ENCODE peak calls at places on chromosome 20, in nine cellular contexts. One of them, this sample, is unnamed.

GRCh38 chr20:20761302-20761701 is 48.9 kb upstream of the RALGAPA2 start:
- DNase-seq in fibroblast of villous mesenchyme: no peak
- DNase-seq in sigmoid colon: no peak
- DNase-seq in mucosa of descending colon: no peak
- DNase-seq in fibroblast of the aortic adventitia: no peak
- DNase-seq in hepatocyte: no peak
- DNase-seq in tibial nerve: no peak
- DNase-seq in left lung: no peak
- DNase-seq in astrocyte of the spinal cord: no peak
- DNase-seq in this sample: no peak

GRCh38 chr20:57819291-57819690 is 109.5 kb upstream of the PMEPA1 start:
- DNase-seq in sigmoid colon: no peak
- DNase-seq in mucosa of descending colon: no peak
- DNase-seq in hepatocyte: no peak
- DNase-seq in tibial nerve: no peak
- DNase-seq in left lung: peak; percentile 64
- DNase-seq in fibroblast of villous mesenchyme: no peak
- DNase-seq in astrocyte of the spinal cord: no peak
- DNase-seq in fibroblast of the aortic adventitia: no peak
- DNase-seq in this sample: no peak

GRCh38 chr20:21554985-21555384 is 41.1 kb upstream of the NKX2-2 start:
- DNase-seq in hepatocyte: no peak
- DNase-seq in sigmoid colon: no peak
- DNase-seq in fibroblast of villous mesenchyme: no peak
- DNase-seq in mucosa of descending colon: no peak
- DNase-seq in left lung: no peak
- DNase-seq in fibroblast of the aortic adventitia: no peak
- DNase-seq in astrocyte of the spinal cord: no peak
- DNase-seq in tibial nerve: no peak
- DNase-seq in this sample: no peak

GRCh38 chr20:30595698-30596097 is 661.8 kb upstream of the DEFB115 start:
- DNase-seq in sigmoid colon: no peak
- DNase-seq in hepatocyte: no peak
- DNase-seq in tibial nerve: no peak
- DNase-seq in astrocyte of the spinal cord: no peak
- DNase-seq in left lung: no peak
- DNase-seq in fibroblast of the aortic adventitia: no peak
- DNase-seq in fibroblast of villous mesenchyme: no peak
- DNase-seq in mucosa of descending colon: no peak
- DNase-seq in this sample: no peak

GRCh38 chr20:48049631-48050030 is 264.4 kb upstream of the SULF2 start:
- DNase-seq in fibroblast of the aortic adventitia: no peak
- DNase-seq in hepatocyte: no peak
- DNase-seq in mucosa of descending colon: no peak
- DNase-seq in fibroblast of villous mesenchyme: no peak
- DNase-seq in astrocyte of the spinal cord: no peak
- DNase-seq in left lung: no peak
- DNase-seq in sigmoid colon: no peak
- DNase-seq in tibial nerve: no peak
- DNase-seq in this sample: no peak

GRCh38 chr20:44029848-44030230 is 115.2 kb downstream of the TOX2 start:
- DNase-seq in left lung: no peak
- DNase-seq in fibroblast of the aortic adventitia: no peak
- DNase-seq in hepatocyte: no peak
- DNase-seq in tibial nerve: no peak
- DNase-seq in sigmoid colon: no peak
- DNase-seq in mucosa of descending colon: no peak
- DNase-seq in astrocyte of the spinal cord: no peak
- DNase-seq in fibroblast of villous mesenchyme: no peak
- DNase-seq in this sample: no peak

GRCh38 chr20:46311039-46311650 is 2.8 kb upstream of the CDH22 start:
- DNase-seq in mucosa of descending colon: no peak
- DNase-seq in astrocyte of the spinal cord: no peak
- DNase-seq in tibial nerve: no peak
- DNase-seq in left lung: no peak
- DNase-seq in fibroblast of villous mesenchyme: no peak
- DNase-seq in fibroblast of the aortic adventitia: no peak
- DNase-seq in sigmoid colon: no peak
- DNase-seq in hepatocyte: no peak
- DNase-seq in this sample: no peak

GRCh38 chr20:37816003-37816402 is 86.9 kb upstream of the VSTM2L start:
- DNase-seq in fibroblast of villous mesenchyme: no peak
- DNase-seq in mucosa of descending colon: no peak
- DNase-seq in sigmoid colon: no peak
- DNase-seq in tibial nerve: no peak
- DNase-seq in left lung: no peak
- DNase-seq in hepatocyte: no peak
- DNase-seq in astrocyte of the spinal cord: no peak
- DNase-seq in fibroblast of the aortic adventitia: no peak
- DNase-seq in this sample: no peak

GRCh38 chr20:35497780-35498189 is 31.7 kb downstream of the C20orf173 start:
- DNase-seq in tibial nerve: peak; percentile 46
- DNase-seq in sigmoid colon: peak; percentile 94
- DNase-seq in mucosa of descending colon: peak; percentile 13
- DNase-seq in fibroblast of the aortic adventitia: peak; percentile 80
- DNase-seq in astrocyte of the spinal cord: no peak
- DNase-seq in left lung: no peak
- DNase-seq in hepatocyte: no peak
- DNase-seq in fibroblast of villous mesenchyme: no peak
- DNase-seq in this sample: no peak

GRCh38 chr20:32872266-32872665 is 13.5 kb downstream of the EFCAB8 start:
- DNase-seq in astrocyte of the spinal cord: no peak
- DNase-seq in sigmoid colon: peak; percentile 37
- DNase-seq in tibial nerve: no peak
- DNase-seq in hepatocyte: no peak
- DNase-seq in left lung: no peak
- DNase-seq in fibroblast of the aortic adventitia: no peak
- DNase-seq in mucosa of descending colon: no peak
- DNase-seq in fibroblast of villous mesenchyme: no peak
- DNase-seq in this sample: no peak

GRCh38 chr20:11178946-11179654 is 505.3 kb upstream of the JAG1 start:
- DNase-seq in fibroblast of villous mesenchyme: no peak
- DNase-seq in hepatocyte: no peak
- DNase-seq in astrocyte of the spinal cord: peak; percentile 78
- DNase-seq in fibroblast of the aortic adventitia: peak; percentile 62
- DNase-seq in mucosa of descending colon: no peak
- DNase-seq in sigmoid colon: no peak
- DNase-seq in left lung: no peak
- DNase-seq in tibial nerve: no peak
- DNase-seq in this sample: no peak
- TF ChIP-seq CTCF in fibroblast of villous mesenchyme: no peak
- TF ChIP-seq CTCF in hepatocyte: no peak
- TF ChIP-seq CTCF in astrocyte of the spinal cord: no peak
- TF ChIP-seq CTCF in fibroblast of the aortic adventitia: no peak
- TF ChIP-seq CTCF in mucosa of descending colon: no peak
- TF ChIP-seq CTCF in sigmoid colon: no peak
- TF ChIP-seq CTCF in left lung: no peak
- TF ChIP-seq CTCF in tibial nerve: no peak
- TF ChIP-seq CTCF in this sample: no peak

DNA sequence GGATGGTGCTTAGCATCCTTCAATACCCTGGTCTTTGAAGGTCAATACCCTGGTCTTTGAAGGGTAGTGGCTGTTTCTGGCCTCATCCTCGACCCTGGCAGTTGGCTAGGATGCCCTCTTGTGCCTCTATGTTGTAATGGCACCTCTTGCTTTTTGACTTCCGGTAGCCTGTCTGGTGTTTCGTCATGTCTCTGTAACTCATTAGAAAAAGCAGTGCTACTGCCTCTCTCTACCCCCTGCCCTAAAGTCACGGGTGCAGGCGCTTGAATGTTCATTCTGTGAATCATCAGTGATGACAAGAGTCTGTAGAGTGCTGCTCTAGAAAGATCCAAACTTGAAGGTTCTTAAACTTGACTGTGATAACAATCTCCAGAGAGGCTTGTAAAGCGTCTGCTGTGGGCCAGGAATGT is 28.3 kb downstream of the RSPO4 start:
- DNase-seq in sigmoid colon: no peak
- DNase-seq in fibroblast of villous mesenchyme: peak; percentile 67
- DNase-seq in fibroblast of the aortic adventitia: peak; percentile 35
- DNase-seq in astrocyte of the spinal cord: peak; percentile 1
- DNase-seq in left lung: no peak
- DNase-seq in hepatocyte: peak; percentile 62
- DNase-seq in mucosa of descending colon: peak; percentile 35
- DNase-seq in tibial nerve: no peak
- DNase-seq in this sample: no peak
- TF ChIP-seq CTCF in sigmoid colon: no peak
- TF ChIP-seq CTCF in fibroblast of villous mesenchyme: peak; percentile 45
- TF ChIP-seq CTCF in fibroblast of the aortic adventitia: peak; percentile 33
- TF ChIP-seq CTCF in astrocyte of the spinal cord: peak; percentile 6
- TF ChIP-seq CTCF in left lung: peak; percentile 31
- TF ChIP-seq CTCF in hepatocyte: peak; percentile 38
- TF ChIP-seq CTCF in mucosa of descending colon: no peak
- TF ChIP-seq CTCF in tibial nerve: no peak
- TF ChIP-seq CTCF in this sample: no peak

GRCh38 chr20:63896136-63896890 is 1.4 kb downstream of the DNAJC5 start:
- DNase-seq in fibroblast of the aortic adventitia: peak; percentile 21
- DNase-seq in fibroblast of villous mesenchyme: peak; percentile 46
- DNase-seq in tibial nerve: peak; percentile 37
- DNase-seq in mucosa of descending colon: peak; percentile 69
- DNase-seq in astrocyte of the spinal cord: peak; percentile 25
- DNase-seq in left lung: peak; percentile 87
- DNase-seq in hepatocyte: peak; percentile 73
- DNase-seq in sigmoid colon: no peak
- DNase-seq in this sample: no peak

GRCh38 chr20:63898882-63899558 is 4.1 kb downstream of the DNAJC5 start:
- DNase-seq in fibroblast of the aortic adventitia: no peak
- DNase-seq in left lung: peak; percentile 87
- DNase-seq in tibial nerve: no peak
- DNase-seq in hepatocyte: no peak
- DNase-seq in sigmoid colon: no peak
- DNase-seq in astrocyte of the spinal cord: no peak
- DNase-seq in mucosa of descending colon: no peak
- DNase-seq in fibroblast of villous mesenchyme: no peak
- DNase-seq in this sample: no peak

GRCh38 chr20:63903796-63904570 is 9.1 kb downstream of the DNAJC5 start:
- DNase-seq in fibroblast of villous mesenchyme: no peak
- DNase-seq in mucosa of descending colon: no peak
- DNase-seq in astrocyte of the spinal cord: no peak
- DNase-seq in fibroblast of the aortic adventitia: no peak
- DNase-seq in hepatocyte: no peak
- DNase-seq in sigmoid colon: no peak
- DNase-seq in left lung: peak; percentile 21
- DNase-seq in tibial nerve: no peak
- DNase-seq in this sample: no peak

GRCh38 chr20:63897978-63898561 is 3.1 kb downstream of the DNAJC5 start:
- DNase-seq in hepatocyte: no peak
- DNase-seq in fibroblast of the aortic adventitia: no peak
- DNase-seq in sigmoid colon: no peak
- DNase-seq in astrocyte of the spinal cord: no peak
- DNase-seq in fibroblast of villous mesenchyme: no peak
- DNase-seq in left lung: no peak
- DNase-seq in mucosa of descending colon: no peak
- DNase-seq in tibial nerve: no peak
- DNase-seq in this sample: no peak

GRCh38 chr20:63900373-63900772 is 5.4 kb downstream of the DNAJC5 start:
- DNase-seq in fibroblast of the aortic adventitia: no peak
- DNase-seq in mucosa of descending colon: no peak
- DNase-seq in sigmoid colon: no peak
- DNase-seq in hepatocyte: no peak
- DNase-seq in fibroblast of villous mesenchyme: no peak
- DNase-seq in left lung: no peak
- DNase-seq in tibial nerve: no peak
- DNase-seq in astrocyte of the spinal cord: no peak
- DNase-seq in this sample: no peak
- TF ChIP-seq CTCF in fibroblast of the aortic adventitia: no peak
- TF ChIP-seq CTCF in mucosa of descending colon: no peak
- TF ChIP-seq CTCF in sigmoid colon: no peak
- TF ChIP-seq CTCF in hepatocyte: no peak
- TF ChIP-seq CTCF in fibroblast of villous mesenchyme: no peak
- TF ChIP-seq CTCF in left lung: no peak
- TF ChIP-seq CTCF in tibial nerve: no peak
- TF ChIP-seq CTCF in astrocyte of the spinal cord: no peak
- TF ChIP-seq CTCF in this sample: no peak

GRCh38 chr20:59017493-59018231 is 1.6 kb upstream of the TUBB1 start:
- DNase-seq in fibroblast of the aortic adventitia: no peak
- DNase-seq in fibroblast of villous mesenchyme: no peak
- DNase-seq in sigmoid colon: peak; percentile 50
- DNase-seq in astrocyte of the spinal cord: no peak
- DNase-seq in left lung: no peak
- DNase-seq in mucosa of descending colon: peak; percentile 0
- DNase-seq in hepatocyte: no peak
- DNase-seq in tibial nerve: no peak
- DNase-seq in this sample: no peak

GRCh38 chr20:59014680-59015389 is 4.4 kb upstream of the TUBB1 start:
- DNase-seq in left lung: no peak
- DNase-seq in sigmoid colon: peak; percentile 33
- DNase-seq in mucosa of descending colon: no peak
- DNase-seq in fibroblast of the aortic adventitia: no peak
- DNase-seq in astrocyte of the spinal cord: no peak
- DNase-seq in fibroblast of villous mesenchyme: no peak
- DNase-seq in tibial nerve: no peak
- DNase-seq in hepatocyte: no peak
- DNase-seq in this sample: no peak

GRCh38 chr20:59016795-59017492 is 2.3 kb upstream of the TUBB1 start:
- DNase-seq in sigmoid colon: no peak
- DNase-seq in tibial nerve: no peak
- DNase-seq in mucosa of descending colon: no peak
- DNase-seq in fibroblast of the aortic adventitia: no peak
- DNase-seq in fibroblast of villous mesenchyme: no peak
- DNase-seq in left lung: no peak
- DNase-seq in astrocyte of the spinal cord: no peak
- DNase-seq in hepatocyte: no peak
- DNase-seq in this sample: no peak

GRCh38 chr20:59015411-59015810 is 3.8 kb upstream of the TUBB1 start:
- DNase-seq in fibroblast of villous mesenchyme: no peak
- DNase-seq in sigmoid colon: peak; percentile 40
- DNase-seq in mucosa of descending colon: no peak
- DNase-seq in fibroblast of the aortic adventitia: no peak
- DNase-seq in left lung: no peak
- DNase-seq in tibial nerve: no peak
- DNase-seq in astrocyte of the spinal cord: no peak
- DNase-seq in hepatocyte: no peak
- DNase-seq in this sample: no peak

DNA sequence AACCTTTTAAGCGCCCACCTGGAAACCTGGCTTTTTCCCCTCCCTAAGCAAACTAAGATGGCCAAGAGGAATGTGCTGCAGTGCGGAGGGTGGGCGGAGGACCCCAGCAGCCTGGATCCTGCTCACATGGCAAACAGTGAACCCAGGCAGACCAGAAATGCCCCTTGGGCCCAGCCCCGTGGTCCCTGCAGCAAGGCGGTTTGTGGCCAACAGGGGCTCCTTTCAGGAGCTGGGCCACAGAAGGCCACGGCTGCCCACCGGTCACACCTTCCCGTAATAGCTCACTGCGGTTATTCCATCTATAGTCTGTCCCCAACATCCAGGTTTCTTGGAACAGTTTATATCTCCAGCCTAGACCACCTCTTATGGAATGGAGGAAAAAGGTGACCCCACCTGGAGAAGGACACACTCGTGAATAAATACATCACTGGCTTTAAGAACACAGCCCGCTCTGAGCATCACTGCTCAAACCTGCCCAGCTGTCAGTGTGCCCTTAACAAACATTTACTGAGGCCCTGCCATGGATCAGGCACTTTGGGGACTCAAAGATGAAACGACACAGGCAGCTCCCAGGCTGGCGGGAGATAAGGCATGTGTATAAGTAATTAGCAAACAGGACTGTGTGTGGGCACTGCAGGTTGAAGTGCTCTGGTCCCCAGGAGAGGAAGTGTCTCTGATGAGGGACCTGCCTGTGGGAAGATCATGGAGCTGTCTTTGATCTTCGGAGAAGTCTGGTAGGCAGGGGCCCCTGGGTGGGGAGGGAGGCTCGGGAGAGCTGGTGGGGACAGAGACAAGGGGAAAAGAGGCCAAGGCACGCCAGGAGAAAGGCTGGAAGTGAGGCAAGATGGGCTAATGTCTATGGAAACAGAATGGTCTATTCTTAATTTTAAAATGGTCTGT is 3.2 kb upstream of the TUBB1 start:
- DNase-seq in fibroblast of villous mesenchyme: no peak
- DNase-seq in left lung: no peak
- DNase-seq in mucosa of descending colon: no peak
- DNase-seq in fibroblast of the aortic adventitia: no peak
- DNase-seq in astrocyte of the spinal cord: no peak
- DNase-seq in tibial nerve: no peak
- DNase-seq in sigmoid colon: peak; percentile 26
- DNase-seq in hepatocyte: no peak
- DNase-seq in this sample: no peak
- TF ChIP-seq CTCF in fibroblast of villous mesenchyme: no peak
- TF ChIP-seq CTCF in left lung: no peak
- TF ChIP-seq CTCF in mucosa of descending colon: no peak
- TF ChIP-seq CTCF in fibroblast of the aortic adventitia: no peak
- TF ChIP-seq CTCF in astrocyte of the spinal cord: no peak
- TF ChIP-seq CTCF in tibial nerve: no peak
- TF ChIP-seq CTCF in sigmoid colon: no peak
- TF ChIP-seq CTCF in hepatocyte: no peak
- TF ChIP-seq CTCF in this sample: no peak